ENCODE peak calls at places on chromosomes 5 and 9, in four cellular contexts. C, I, D and T are unnamed samples.

GRCh38 chr5:16082053-16082452 is 97.5 kb downstream of the MARCHF11 start:
- DNase-seq in C (no peak), I (no peak), D (no peak), T (no peak)

GRCh38 chr5:83563631-83564030 is 92.1 kb downstream of the VCAN start:
- DNase-seq in C (no peak), I (no peak), D (no peak), T (no peak)

GRCh38 chr5:171122372-171122771 is 186.7 kb upstream of the TLX3 start:
- DNase-seq in C (no peak), I (no peak), D (no peak), T (no peak)

GRCh38 chr9:25543806-25544205 is 134.4 kb downstream of the TUSC1 start:
- DNase-seq in C (no peak), I (no peak), D (no peak), T (no peak)

GRCh38 chr5:135883441-135883840 is 12.2 kb downstream of the IL9 start:
- DNase-seq in C (no peak), I (peak), D (no peak), T (no peak)

GRCh38 chr5:174714751-174715150 is 9.6 kb upstream of the MSX2 start:
- DNase-seq in C (no peak), I (no peak), D (no peak), T (no peak)

GRCh38 chr9:109331353-109331752 is 10.5 kb upstream of the EPB41L4B start:
- DNase-seq in C (peak), I (no peak), D (peak), T (no peak)

GRCh38 chr9:128575469-128575868 is 23.1 kb downstream of the SPTAN1 start:
- DNase-seq in C (no peak), I (no peak), D (no peak), T (no peak)

GRCh38 chr9:133142657-133143592 is 20.8 kb downstream of the GBGT1 start:
- DNase-seq in C (no peak), I (no peak), D (no peak), T (no peak)

GRCh38 chr9:133143639-133144141 is 20.0 kb downstream of the GBGT1 start:
- DNase-seq in C (no peak), I (no peak), D (no peak), T (no peak)

GRCh38 chr9:133146746-133147411 is 16.8 kb downstream of the GBGT1 start:
- DNase-seq in C (peak), I (no peak), D (no peak), T (no peak)

GRCh38 chr9:133144142-133144886 is 19.4 kb downstream of the GBGT1 start:
- DNase-seq in C (peak), I (peak), D (peak), T (no peak)

GRCh38 chr9:133144887-133145466 is 18.7 kb downstream of the GBGT1 start:
- DNase-seq in C (no peak), I (no peak), D (no peak), T (no peak)
- H3K4me3 ChIP-seq in C (no peak), I (peak), D (peak), T (no peak)

DNA sequence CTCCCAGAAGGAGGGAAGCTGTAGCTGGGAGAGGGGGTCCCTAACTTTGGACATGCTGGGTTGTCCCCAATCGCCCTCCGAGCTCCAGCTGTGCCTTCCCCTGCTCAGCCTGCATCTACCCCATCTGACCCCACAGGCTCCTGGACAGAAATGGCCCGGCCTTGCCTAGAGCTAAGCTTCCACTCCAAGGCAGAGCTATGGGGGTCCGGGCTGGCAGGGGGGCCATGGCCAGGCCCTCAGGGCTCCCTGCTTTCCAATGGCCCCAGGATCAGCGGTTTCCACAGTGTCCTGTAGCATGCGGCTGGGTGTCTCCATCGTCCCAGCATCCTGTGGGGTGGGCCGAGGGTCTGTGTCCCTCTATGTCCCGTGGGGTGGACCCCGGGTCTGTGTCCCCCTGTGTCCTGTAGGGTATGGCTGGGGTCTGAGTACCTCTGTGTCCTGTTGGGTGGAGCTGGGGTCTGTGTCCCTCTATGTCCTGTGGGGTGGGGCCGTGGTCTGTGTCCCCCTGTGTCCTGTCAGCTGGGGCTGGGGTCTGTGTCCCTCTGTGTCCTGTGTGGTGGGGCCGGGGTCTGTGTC is 130.6 kb downstream of the RXRA start:
- DNase-seq in C (no peak), I (no peak), D (no peak), T (no peak)
- H3K4me3 ChIP-seq in C (no peak), I (no peak), D (no peak), T (no peak)

GRCh38 chr9:125822902-125823301 is 75.7 kb downstream of the PBX3 start:
- DNase-seq in C (no peak), I (no peak), D (no peak), T (no peak)
- H3K4me3 ChIP-seq in C (no peak), I (no peak), D (no peak), T (no peak)

DNA sequence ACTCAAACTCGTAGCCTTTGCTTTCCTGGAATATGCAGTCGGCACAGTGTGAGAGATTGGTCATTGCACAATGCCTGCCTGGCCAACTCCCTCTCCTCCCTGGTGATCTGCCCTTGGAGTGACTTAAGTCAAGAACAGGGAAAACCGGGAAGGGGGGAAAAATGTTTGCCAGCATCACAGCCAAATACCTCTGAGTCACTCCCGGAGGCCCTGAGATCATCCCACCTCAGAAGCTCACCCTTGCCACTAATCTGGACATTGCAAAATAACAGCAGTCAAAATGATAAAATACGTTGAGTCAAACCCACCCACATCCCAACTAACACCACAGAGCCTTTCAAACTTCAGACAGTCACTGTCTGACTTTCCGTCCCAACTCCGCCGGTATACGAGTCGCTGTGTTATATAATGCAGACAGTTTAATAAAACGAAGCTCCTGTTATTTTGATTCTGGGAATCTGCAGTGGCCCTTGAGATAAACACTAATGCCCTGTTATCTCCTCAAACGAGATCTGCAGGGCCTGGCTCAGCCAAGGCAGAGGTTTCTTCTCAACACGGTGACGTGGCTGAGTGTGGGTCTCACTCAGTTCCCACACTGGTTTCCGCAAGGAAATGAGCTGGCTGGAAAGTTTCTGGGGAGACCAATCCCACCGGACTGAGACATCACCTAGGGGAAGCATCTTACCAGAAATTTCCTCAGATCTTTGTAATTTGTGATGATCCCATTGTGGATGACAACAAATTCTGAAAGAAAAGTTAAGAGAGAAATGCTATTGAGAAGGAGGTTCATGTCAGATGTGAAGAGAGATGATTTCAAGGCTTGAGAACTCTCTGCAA is 22.1 kb downstream of the GFPT2 start:
- DNase-seq in C (peak), I (no peak), D (no peak), T (peak)
- H3K4me3 ChIP-seq in C (no peak), I (no peak), D (no peak), T (no peak)